ENCODE peak calls at places on chromosomes 4 and X, in eight cellular contexts. One of them, this sample, is unnamed.

GRCh38 chrX:105745863-105746262 is 76.5 kb upstream of the NRK start:
- DNase-seq in fibroblast of the conjunctiva: no peak
- DNase-seq in nucleus accumbens: no peak
- DNase-seq in COR-L47: no peak
- DNase-seq in esophagus squamous epithelium: no peak
- DNase-seq in MV-4-11: no peak
- DNase-seq in mesenchymal stem cell: no peak
- DNase-seq in neural crest cell: no peak
- DNase-seq in this sample: no peak

GRCh38 chr4:162457071-162457865 is 293.5 kb upstream of the FSTL5 start:
- DNase-seq in fibroblast of the conjunctiva: no peak
- DNase-seq in nucleus accumbens: no peak
- DNase-seq in COR-L47: no peak
- DNase-seq in esophagus squamous epithelium: no peak
- DNase-seq in MV-4-11: no peak
- DNase-seq in mesenchymal stem cell: no peak
- DNase-seq in neural crest cell: no peak
- DNase-seq in this sample: no peak

GRCh38 chrX:67604979-67605703 is 61.3 kb downstream of the AR start:
- DNase-seq in fibroblast of the conjunctiva: peak; percentile 83
- DNase-seq in nucleus accumbens: no peak
- DNase-seq in COR-L47: no peak
- DNase-seq in esophagus squamous epithelium: no peak
- DNase-seq in MV-4-11: peak; percentile 39
- DNase-seq in mesenchymal stem cell: peak; percentile 84
- DNase-seq in neural crest cell: no peak
- DNase-seq in this sample: no peak

GRCh38 chr4:89509708-89510269 is 202.2 kb upstream of the GPRIN3 start:
- DNase-seq in fibroblast of the conjunctiva: peak; percentile 74
- DNase-seq in nucleus accumbens: no peak
- DNase-seq in COR-L47: no peak
- DNase-seq in esophagus squamous epithelium: no peak
- DNase-seq in MV-4-11: peak; percentile 77
- DNase-seq in mesenchymal stem cell: no peak
- DNase-seq in neural crest cell: no peak
- DNase-seq in this sample: no peak

GRCh38 chr4:87073187-87073569 is 138.4 kb downstream of the AFF1 start:
- DNase-seq in fibroblast of the conjunctiva: no peak
- DNase-seq in nucleus accumbens: no peak
- DNase-seq in COR-L47: no peak
- DNase-seq in esophagus squamous epithelium: no peak
- DNase-seq in MV-4-11: peak; percentile 40
- DNase-seq in mesenchymal stem cell: no peak
- DNase-seq in neural crest cell: no peak
- DNase-seq in this sample: no peak

GRCh38 chr4:180589575-180589974 is 1653.6 kb upstream of the TENM3 start:
- DNase-seq in fibroblast of the conjunctiva: no peak
- DNase-seq in nucleus accumbens: no peak
- DNase-seq in COR-L47: no peak
- DNase-seq in esophagus squamous epithelium: no peak
- DNase-seq in MV-4-11: no peak
- DNase-seq in mesenchymal stem cell: no peak
- DNase-seq in neural crest cell: no peak
- DNase-seq in this sample: no peak

GRCh38 chrX:40971736-40972135 is 113.5 kb upstream of the USP9X start:
- DNase-seq in fibroblast of the conjunctiva: no peak
- DNase-seq in nucleus accumbens: no peak
- DNase-seq in COR-L47: no peak
- DNase-seq in esophagus squamous epithelium: no peak
- DNase-seq in MV-4-11: no peak
- DNase-seq in mesenchymal stem cell: peak; percentile 15
- DNase-seq in neural crest cell: no peak
- DNase-seq in this sample: no peak

GRCh38 chrX:1341531-1342179 is 5.1 kb downstream of the IL3RA start:
- DNase-seq in fibroblast of the conjunctiva: no peak
- DNase-seq in nucleus accumbens: no peak
- DNase-seq in COR-L47: no peak
- DNase-seq in esophagus squamous epithelium: no peak
- DNase-seq in MV-4-11: peak; percentile 75
- DNase-seq in mesenchymal stem cell: no peak
- DNase-seq in neural crest cell: no peak
- DNase-seq in this sample: no peak

GRCh38 chr4:8085491-8086479 is 72.8 kb downstream of the ABLIM2 start:
- DNase-seq in fibroblast of the conjunctiva: no peak
- DNase-seq in nucleus accumbens: no peak
- DNase-seq in COR-L47: no peak
- DNase-seq in esophagus squamous epithelium: no peak
- DNase-seq in MV-4-11: no peak
- DNase-seq in mesenchymal stem cell: no peak
- DNase-seq in neural crest cell: no peak
- DNase-seq in this sample: no peak